ENCODE peak calls at places on chromosomes 3 and 15, in four cellular contexts. One of them, this sample, is unnamed.

GRCh38 chr3:74562528-74563190 is 51.8 kb downstream of the CNTN3 start:
- DNase-seq in H1: no peak
- DNase-seq in HepG2: no peak
- DNase-seq in GM12878: no peak
- DNase-seq in this sample: no peak

GRCh38 chr15:81274932-81275341 is 49.0 kb downstream of the STARD5 start:
- DNase-seq in H1: peak
- DNase-seq in HepG2: peak
- DNase-seq in GM12878: peak
- DNase-seq in this sample: peak

GRCh38 chr3:110731148-110731547 is 340.5 kb upstream of the NECTIN3 start:
- DNase-seq in H1: no peak
- DNase-seq in HepG2: no peak
- DNase-seq in GM12878: no peak
- DNase-seq in this sample: no peak

GRCh38 chr3:130044370-130044769 is 37.3 kb upstream of the ALG1L2 start:
- DNase-seq in H1: no peak
- DNase-seq in HepG2: no peak
- DNase-seq in GM12878: no peak
- DNase-seq in this sample: no peak

GRCh38 chr3:119331661-119332060 is 37.5 kb downstream of the ARHGAP31 start:
- DNase-seq in H1: no peak
- DNase-seq in HepG2: no peak
- DNase-seq in GM12878: no peak
- DNase-seq in this sample: no peak

GRCh38 chr3:177764377-177764912 is 567.2 kb upstream of the TBL1XR1 start:
- DNase-seq in H1: no peak
- DNase-seq in HepG2: no peak
- DNase-seq in GM12878: no peak
- DNase-seq in this sample: no peak

GRCh38 chr3:156217674-156218352 is 97.4 kb downstream of the KCNAB1 start:
- DNase-seq in H1: no peak
- DNase-seq in HepG2: no peak
- DNase-seq in GM12878: no peak
- DNase-seq in this sample: no peak

GRCh38 chr15:64571857-64572291 is 111.5 kb downstream of the ZNF609 start:
- DNase-seq in H1: no peak
- DNase-seq in HepG2: peak
- DNase-seq in GM12878: peak
- DNase-seq in this sample: no peak

GRCh38 chr3:77601853-77602440 is 562.0 kb downstream of the ROBO2 start:
- DNase-seq in H1: no peak
- DNase-seq in HepG2: no peak
- DNase-seq in GM12878: no peak
- DNase-seq in this sample: no peak

GRCh38 chr3:159804726-159805410 is 183.8 kb upstream of the IL12A start:
- DNase-seq in H1: peak
- DNase-seq in HepG2: peak
- DNase-seq in GM12878: no peak
- DNase-seq in this sample: peak

GRCh38 chr3:123799544-123800351 is 84.4 kb downstream of the MYLK start:
- DNase-seq in H1: no peak
- DNase-seq in HepG2: peak
- DNase-seq in GM12878: no peak
- DNase-seq in this sample: no peak
- TF ChIP-seq SUZ12 in H1: no peak
- TF ChIP-seq SUZ12 in HepG2: no peak
- TF ChIP-seq SUZ12 in GM12878: no peak
- TF ChIP-seq SUZ12 in this sample: no peak

GRCh38 chr3:153180860-153181372 is 18.9 kb downstream of the RAP2B start:
- DNase-seq in H1: no peak
- DNase-seq in HepG2: no peak
- DNase-seq in GM12878: no peak
- DNase-seq in this sample: no peak

GRCh38 chr3:153182894-153183293 is 20.9 kb downstream of the RAP2B start:
- DNase-seq in H1: no peak
- DNase-seq in HepG2: no peak
- DNase-seq in GM12878: no peak
- DNase-seq in this sample: no peak

GRCh38 chr3:153182491-153182890 is 20.5 kb downstream of the RAP2B start:
- DNase-seq in H1: no peak
- DNase-seq in HepG2: no peak
- DNase-seq in GM12878: no peak
- DNase-seq in this sample: no peak
- TF ChIP-seq SP1 in H1: no peak
- TF ChIP-seq SP1 in HepG2: no peak
- TF ChIP-seq SP1 in GM12878: no peak
- TF ChIP-seq SP1 in this sample: no peak

GRCh38 chr15:89195836-89196235 is 25.5 kb downstream of the RLBP1 start:
- DNase-seq in H1: no peak
- DNase-seq in HepG2: no peak
- DNase-seq in GM12878: no peak
- DNase-seq in this sample: no peak
- TF ChIP-seq SUZ12 in H1: no peak
- TF ChIP-seq SUZ12 in HepG2: no peak
- TF ChIP-seq SUZ12 in GM12878: no peak
- TF ChIP-seq SUZ12 in this sample: no peak

GRCh38 chr15:59817834-59818233 is 128.7 kb upstream of the BNIP2 start:
- DNase-seq in H1: no peak
- DNase-seq in HepG2: no peak
- DNase-seq in GM12878: no peak
- DNase-seq in this sample: no peak
- TF ChIP-seq SP1 in H1: no peak
- TF ChIP-seq SP1 in HepG2: no peak
- TF ChIP-seq SP1 in GM12878: no peak
- TF ChIP-seq SP1 in this sample: no peak

This sample was measured in HEK293T.